ENCODE peak calls at places on chromosomes 1 and 21, in nine cellular contexts. S, Z, G, R, N, X, W, D and O are unnamed samples.

GRCh38 chr1:20666804-20667203 is 5.6 kb upstream of the DDOST start:
- DNase-seq in S (no peak), Z (no peak), G (no peak), R (peak), N (no peak), X (no peak), W (no peak), D (no peak), O (no peak)

GRCh38 chr1:207815913-207816312 is 64.1 kb downstream of the CD46 start:
- DNase-seq in S (no peak), Z (no peak), G (no peak), R (peak), N (no peak), X (no peak), W (no peak), D (no peak), O (no peak)

GRCh38 chr1:153791856-153792253 is 16.6 kb downstream of the SLC27A3 start:
- DNase-seq in S (no peak), Z (no peak), G (no peak), R (no peak), N (no peak), X (no peak), W (no peak), D (peak), O (peak)

GRCh38 chr1:162704673-162705424 is 72.6 kb downstream of the DDR2 start:
- DNase-seq in S (no peak), Z (no peak), G (no peak), R (no peak), N (no peak), X (no peak), W (no peak), D (no peak), O (no peak)

GRCh38 chr1:86416343-86416742 is 7.6 kb upstream of the CLCA2 start:
- DNase-seq in S (peak), Z (no peak), G (no peak), R (peak), N (no peak), X (no peak), W (no peak), D (no peak), O (no peak)

GRCh38 chr1:207063014-207063413 is 9.9 kb downstream of the PFKFB2 start:
- DNase-seq in S (no peak), Z (no peak), G (no peak), R (no peak), N (no peak), X (no peak), W (no peak), D (no peak), O (no peak)

GRCh38 chr1:31575373-31576140 is 758 bp upstream of the TINAGL1 start:
- DNase-seq in S (peak), Z (no peak), G (no peak), R (no peak), N (peak), X (peak), W (no peak), D (no peak), O (peak)

GRCh38 chr1:184296466-184297243 is 90.2 kb upstream of the C1orf21 start:
- DNase-seq in S (peak), Z (no peak), G (no peak), R (peak), N (peak), X (no peak), W (no peak), D (peak), O (peak)

GRCh38 chr1:94721240-94721639 is 98.9 kb upstream of the SLC44A3 start:
- DNase-seq in S (no peak), Z (peak), G (no peak), R (no peak), N (no peak), X (no peak), W (no peak), D (no peak), O (peak)

GRCh38 chr1:209409786-209410185 is 173.7 kb upstream of the CAMK1G start:
- DNase-seq in S (no peak), Z (no peak), G (no peak), R (no peak), N (no peak), X (no peak), W (no peak), D (no peak), O (no peak)

GRCh38 chr1:8226747-8227146 is 91.2 kb upstream of the SLC45A1 start:
- DNase-seq in S (no peak), Z (no peak), G (no peak), R (no peak), N (no peak), X (no peak), W (no peak), D (no peak), O (no peak)

GRCh38 chr1:204261746-204262505 is 48.1 kb upstream of the GOLT1A start:
- DNase-seq in S (no peak), Z (no peak), G (no peak), R (no peak), N (no peak), X (no peak), W (no peak), D (no peak), O (no peak)

GRCh38 chr1:10612446-10613160 is 137.9 kb downstream of the PEX14 start:
- DNase-seq in S (no peak), Z (no peak), G (no peak), R (no peak), N (no peak), X (no peak), W (no peak), D (peak), O (no peak)

GRCh38 chr1:232473319-232473718 is 156.6 kb downstream of the SIPA1L2 start:
- DNase-seq in S (no peak), Z (no peak), G (no peak), R (no peak), N (no peak), X (peak), W (no peak), D (no peak), O (no peak)

GRCh38 chr1:204493145-204493881 is 1.3 kb downstream of the PIK3C2B start:
- DNase-seq in S (peak), Z (no peak), G (no peak), R (no peak), N (peak), X (peak), W (no peak), D (no peak), O (peak)

GRCh38 chr1:100038401-100039306 is 68.9 kb downstream of the SLC35A3 start:
- DNase-seq in S (peak), Z (peak), G (peak), R (peak), N (peak), X (peak), W (peak), D (peak), O (peak)

GRCh38 chr21:46039891-46040660 is 57.8 kb upstream of the COL6A2 start:
- DNase-seq in S (no peak), Z (no peak), G (no peak), R (no peak), N (no peak), X (no peak), W (no peak), D (no peak), O (no peak)

GRCh38 chr1:84844094-84844493 is 48.9 kb downstream of the LPAR3 start:
- DNase-seq in S (no peak), Z (no peak), G (peak), R (no peak), N (no peak), X (no peak), W (no peak), D (no peak), O (no peak)

GRCh38 chr1:54487571-54488050 is 60.4 kb upstream of the ACOT11 start:
- DNase-seq in S (no peak), Z (no peak), G (no peak), R (no peak), N (no peak), X (peak), W (no peak), D (peak), O (no peak)

GRCh38 chr1:116962976-116963639 is 38.5 kb upstream of the CD101 start:
- DNase-seq in S (no peak), Z (no peak), G (peak), R (no peak), N (no peak), X (no peak), W (no peak), D (no peak), O (no peak)

GRCh38 chr1:1177452-1178206 is 3.9 kb downstream of the TTLL10 start:
- DNase-seq in S (no peak), Z (no peak), G (no peak), R (no peak), N (no peak), X (no peak), W (no peak), D (peak), O (peak)

GRCh38 chr1:203553501-203553900 is 59.5 kb downstream of the OPTC start:
- DNase-seq in S (no peak), Z (no peak), G (no peak), R (no peak), N (no peak), X (no peak), W (no peak), D (no peak), O (no peak)

GRCh38 chr1:9198538-9199361 is 35.8 kb upstream of the H6PD start:
- DNase-seq in S (no peak), Z (no peak), G (no peak), R (no peak), N (no peak), X (peak), W (no peak), D (no peak), O (no peak)

GRCh38 chr1:61085191-61086086 is 3.1 kb downstream of the NFIA start:
- DNase-seq in S (no peak), Z (no peak), G (no peak), R (no peak), N (no peak), X (no peak), W (no peak), D (no peak), O (no peak)

GRCh38 chr1:24277420-24278169 is 41.6 kb upstream of the GRHL3 start:
- DNase-seq in S (no peak), Z (no peak), G (no peak), R (no peak), N (no peak), X (no peak), W (no peak), D (no peak), O (no peak)

GRCh38 chr21:29163381-29164115 is 33.1 kb downstream of the MAP3K7CL start:
- DNase-seq in S (no peak), Z (no peak), G (no peak), R (no peak), N (no peak), X (no peak), W (no peak), D (no peak), O (peak)
- TF ChIP-seq POLR2AphosphoS5 in S (no peak), Z (no peak), G (no peak), R (no peak), N (no peak), X (no peak), W (no peak), D (no peak), O (no peak)

GRCh38 chr1:234886081-234886874 is 242.4 kb downstream of the TOMM20 start:
- DNase-seq in S (no peak), Z (no peak), G (no peak), R (no peak), N (no peak), X (no peak), W (no peak), D (no peak), O (peak)
- TF ChIP-seq POLR2AphosphoS5 in S (no peak), Z (no peak), G (no peak), R (no peak), N (no peak), X (no peak), W (no peak), D (no peak), O (no peak)

GRCh38 chr1:224719716-224720115 is 103.6 kb downstream of the CNIH3 start:
- DNase-seq in S (no peak), Z (no peak), G (no peak), R (no peak), N (no peak), X (no peak), W (no peak), D (no peak), O (no peak)
- TF ChIP-seq POLR2AphosphoS5 in S (no peak), Z (no peak), G (no peak), R (no peak), N (no peak), X (no peak), W (no peak), D (no peak), O (no peak)

GRCh38 chr1:18309552-18310155 is 171.1 kb upstream of the KLHDC7A start:
- DNase-seq in S (no peak), Z (no peak), G (no peak), R (no peak), N (no peak), X (no peak), W (no peak), D (peak), O (no peak)

GRCh38 chr1:18302788-18303413 is 177.8 kb upstream of the KLHDC7A start:
- DNase-seq in S (no peak), Z (peak), G (no peak), R (peak), N (no peak), X (peak), W (peak), D (no peak), O (no peak)

GRCh38 chr1:18305182-18305795 is 175.4 kb upstream of the KLHDC7A start:
- DNase-seq in S (no peak), Z (no peak), G (no peak), R (no peak), N (no peak), X (no peak), W (no peak), D (no peak), O (no peak)

GRCh38 chr1:18304151-18304869 is 176.4 kb upstream of the KLHDC7A start:
- DNase-seq in S (no peak), Z (no peak), G (no peak), R (no peak), N (no peak), X (no peak), W (no peak), D (no peak), O (no peak)

DNA sequence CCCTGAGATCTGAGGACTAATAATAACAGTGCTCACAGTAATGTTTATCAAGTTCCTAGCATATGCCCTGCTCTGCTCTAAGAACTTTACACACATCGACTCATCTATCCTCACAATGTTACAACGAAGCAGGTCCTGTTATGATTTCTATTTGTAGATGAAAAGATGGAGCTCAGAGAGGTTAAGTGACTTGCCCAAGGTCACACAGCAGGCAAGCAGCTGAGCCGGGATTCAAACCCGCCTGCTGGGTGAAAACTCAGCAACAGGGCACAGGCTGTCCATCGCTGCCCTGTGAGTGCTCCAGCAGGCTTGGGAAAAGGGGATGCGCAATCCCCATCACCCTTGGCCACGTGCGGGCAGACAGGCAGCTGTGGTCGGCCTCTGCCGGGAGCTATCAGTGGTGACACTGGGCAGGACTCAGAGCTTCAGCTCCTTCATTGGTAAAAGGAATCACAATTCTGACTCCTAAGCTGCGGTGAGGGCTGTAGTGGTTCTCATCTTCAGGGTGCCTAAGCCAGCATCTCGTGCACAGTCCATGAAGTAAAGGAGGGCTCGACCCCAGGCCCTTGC is 173.3 kb upstream of the KLHDC7A start:
- DNase-seq in S (no peak), Z (no peak), G (no peak), R (no peak), N (no peak), X (no peak), W (no peak), D (no peak), O (no peak)
- TF ChIP-seq POLR2AphosphoS5 in S (no peak), Z (no peak), G (no peak), R (no peak), N (no peak), X (no peak), W (no peak), D (no peak), O (no peak)

DNA sequence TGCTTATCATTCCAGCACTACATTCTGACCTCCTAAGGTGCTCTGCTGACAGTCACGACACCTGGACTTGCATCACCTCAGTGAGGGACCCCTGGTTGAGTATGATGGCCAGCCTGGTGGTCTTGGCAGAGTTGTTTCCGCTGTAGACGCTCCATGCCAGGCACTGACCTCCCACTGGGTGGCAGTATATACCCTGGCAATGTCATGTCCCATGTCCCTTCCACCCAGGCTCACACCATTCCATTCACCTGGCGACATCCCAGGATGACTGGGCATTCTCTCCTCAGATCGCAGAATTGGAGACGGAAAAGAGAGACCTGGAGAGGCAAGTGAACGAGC is 5.0 kb downstream of the DNALI1 start:
- DNase-seq in S (no peak), Z (peak), G (no peak), R (peak), N (no peak), X (peak), W (peak), D (no peak), O (no peak)
- TF ChIP-seq POLR2AphosphoS5 in S (no peak), Z (no peak), G (no peak), R (no peak), N (no peak), X (no peak), W (no peak), D (no peak), O (no peak)

GRCh38 chr1:78690516-78690915 is 40.9 kb downstream of the IFI44 start:
- DNase-seq in S (no peak), Z (no peak), G (no peak), R (no peak), N (no peak), X (no peak), W (no peak), D (no peak), O (no peak)

GRCh38 chr1:78687315-78687714 is 37.7 kb downstream of the IFI44 start:
- DNase-seq in S (no peak), Z (no peak), G (no peak), R (no peak), N (no peak), X (no peak), W (no peak), D (no peak), O (no peak)

GRCh38 chr1:78688701-78689100 is 39.1 kb downstream of the IFI44 start:
- DNase-seq in S (no peak), Z (no peak), G (no peak), R (no peak), N (no peak), X (peak), W (no peak), D (no peak), O (no peak)

GRCh38 chr1:78687914-78688313 is 38.3 kb downstream of the IFI44 start:
- DNase-seq in S (no peak), Z (no peak), G (no peak), R (no peak), N (no peak), X (no peak), W (no peak), D (no peak), O (no peak)

GRCh38 chr1:78691995-78692747 is 42.5 kb downstream of the IFI44 start:
- DNase-seq in S (no peak), Z (no peak), G (no peak), R (no peak), N (no peak), X (no peak), W (no peak), D (no peak), O (no peak)
- TF ChIP-seq POLR2AphosphoS5 in S (no peak), Z (no peak), G (no peak), R (no peak), N (no peak), X (no peak), W (no peak), D (no peak), O (no peak)

DNA sequence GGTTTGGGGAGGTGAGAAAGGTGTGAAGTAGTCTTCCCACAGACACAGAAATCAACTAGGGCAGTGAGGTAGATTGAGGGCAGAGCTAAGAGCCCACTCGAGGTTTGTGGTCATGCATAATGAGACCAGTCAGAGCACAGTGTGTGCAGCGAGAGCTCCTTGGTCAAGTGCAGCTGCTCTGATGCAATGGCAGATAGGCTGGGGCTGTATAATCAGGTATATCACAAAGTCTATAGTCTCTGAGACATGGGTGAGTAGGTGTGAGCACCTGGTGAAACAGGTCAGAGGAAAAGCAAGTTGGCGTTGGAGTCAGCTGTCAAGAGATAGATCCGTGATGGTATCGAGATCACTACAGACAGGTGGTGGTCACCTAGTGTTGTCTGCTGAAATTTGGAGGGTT is 17.6 kb downstream of the DSCAM start:
- DNase-seq in S (no peak), Z (no peak), G (no peak), R (no peak), N (no peak), X (no peak), W (no peak), D (no peak), O (peak)
- TF ChIP-seq POLR2AphosphoS5 in S (no peak), Z (no peak), G (no peak), R (no peak), N (no peak), X (no peak), W (no peak), D (no peak), O (no peak)